ENCODE peak calls at places on chromosomes 16 and 17, in nine cellular contexts. D is HepG2, G is sigmoid colon, Z is right lobe of liver, O is body of pancreas, E is IMR-90, J is esophagus squamous epithelium, X is ovary, S is breast epithelium. A is an unnamed sample.

GRCh38 chr17:62735027-62735651 is 73.0 kb downstream of the MARCHF10 start:
- DNase-seq in E (no peak), X (no peak), J (no peak), D (no peak), S (no peak), Z (no peak), O (no peak), G (no peak), A (no peak)

GRCh38 chr17:41421116-41421515 is 3.3 kb downstream of the KRT37 start:
- DNase-seq in S (no peak), G (no peak), D (peak; percentile 40), J (no peak), X (no peak), O (no peak), E (peak; percentile 77), Z (no peak), A (no peak)

GRCh38 chr16:29697391-29697790 is 18.4 kb downstream of the QPRT start:
- DNase-seq in Z (no peak), J (no peak), G (no peak), E (no peak), X (no peak), S (no peak), O (no peak), D (no peak), A (no peak)

GRCh38 chr16:67357561-67357960 is 30.9 kb downstream of the LRRC36 start:
- DNase-seq in O (no peak), X (no peak), E (no peak), J (no peak), S (no peak), D (no peak), Z (no peak), G (no peak), A (no peak)

GRCh38 chr16:30065943-30066881 is 652 bp downstream of the ALDOA start:
- DNase-seq in J (no peak), E (peak; percentile 70), X (no peak), G (no peak), S (no peak), D (no peak), Z (peak; percentile 60), O (peak; percentile 59), A (peak; percentile 53)

GRCh38 chr16:57427824-57428223 is 19.4 kb downstream of the CIAPIN1 start:
- DNase-seq in X (no peak), Z (no peak), G (no peak), O (no peak), S (no peak), J (no peak), D (no peak), E (peak; percentile 15), A (no peak)

GRCh38 chr17:66386789-66387351 is 84.5 kb downstream of the PRKCA start:
- DNase-seq in X (no peak), E (no peak), G (no peak), S (no peak), J (no peak), O (no peak), D (peak; percentile 85), Z (no peak), A (no peak)

GRCh38 chr17:37750768-37751466 is 6.1 kb upstream of the HNF1B start:
- DNase-seq in X (no peak), D (no peak), S (no peak), G (no peak), Z (no peak), O (peak; percentile 40), J (no peak), E (no peak), A (no peak)

GRCh38 chr17:29590979-29591736 is 1.7 kb upstream of the GIT1 start:
- DNase-seq in G (peak; percentile 86), Z (peak; percentile 58), D (peak; percentile 58), E (peak; percentile 45), S (no peak), O (peak; percentile 51), J (no peak), X (peak; percentile 71), A (peak; percentile 53)

GRCh38 chr16:81495321-81496234 is 51.0 kb downstream of the CMIP start:
- DNase-seq in Z (no peak), X (no peak), S (no peak), D (no peak), J (no peak), E (no peak), G (no peak), O (no peak), A (no peak)

GRCh38 chr16:16092925-16093624 is 130.2 kb downstream of the ABCC6 start:
- DNase-seq in O (peak; percentile 80), X (peak; percentile 65), G (no peak), Z (no peak), E (peak; percentile 77), S (peak; percentile 71), J (no peak), D (no peak), A (no peak)

GRCh38 chr17:19362293-19363113 is at the start of gene B9D1:
- DNase-seq in O (peak; percentile 96), J (peak; percentile 59), S (peak; percentile 91), D (peak; percentile 77), X (peak; percentile 98), E (peak; percentile 89), G (peak; percentile 97), Z (peak; percentile 97), A (peak; percentile 97)

GRCh38 chr17:46783031-46783593 is 35.4 kb downstream of the WNT3 start:
- DNase-seq in X (no peak), Z (no peak), O (peak; percentile 61), E (no peak), G (no peak), S (no peak), D (peak; percentile 58), J (no peak), A (peak; percentile 82)

GRCh38 chr17:79693419-79693818 is 37.3 kb upstream of the ENPP7 start:
- DNase-seq in J (no peak), X (no peak), G (no peak), Z (no peak), D (no peak), O (no peak), S (no peak), E (no peak), A (no peak)

GRCh38 chr17:79699386-79700036 is 31.2 kb upstream of the ENPP7 start:
- DNase-seq in S (no peak), O (no peak), Z (no peak), G (no peak), D (no peak), J (no peak), E (no peak), X (no peak), A (no peak)

GRCh38 chr17:79698086-79698690 is 32.6 kb upstream of the ENPP7 start:
- DNase-seq in X (no peak), D (no peak), E (no peak), O (no peak), J (no peak), G (no peak), Z (no peak), S (no peak), A (no peak)

GRCh38 chr17:79695293-79696158 is 35.2 kb upstream of the ENPP7 start:
- DNase-seq in O (peak; percentile 37), J (no peak), S (peak; percentile 29), X (no peak), Z (no peak), E (no peak), D (no peak), G (no peak), A (no peak)

GRCh38 chr17:79696159-79696982 is 34.4 kb upstream of the ENPP7 start:
- DNase-seq in S (no peak), D (no peak), O (no peak), G (no peak), J (no peak), X (no peak), E (no peak), Z (no peak), A (no peak)
- TF ChIP-seq POLR2A in S (no peak), D (no peak), O (no peak), G (no peak), J (no peak), X (no peak), E (no peak), Z (no peak), A (no peak)

DNA sequence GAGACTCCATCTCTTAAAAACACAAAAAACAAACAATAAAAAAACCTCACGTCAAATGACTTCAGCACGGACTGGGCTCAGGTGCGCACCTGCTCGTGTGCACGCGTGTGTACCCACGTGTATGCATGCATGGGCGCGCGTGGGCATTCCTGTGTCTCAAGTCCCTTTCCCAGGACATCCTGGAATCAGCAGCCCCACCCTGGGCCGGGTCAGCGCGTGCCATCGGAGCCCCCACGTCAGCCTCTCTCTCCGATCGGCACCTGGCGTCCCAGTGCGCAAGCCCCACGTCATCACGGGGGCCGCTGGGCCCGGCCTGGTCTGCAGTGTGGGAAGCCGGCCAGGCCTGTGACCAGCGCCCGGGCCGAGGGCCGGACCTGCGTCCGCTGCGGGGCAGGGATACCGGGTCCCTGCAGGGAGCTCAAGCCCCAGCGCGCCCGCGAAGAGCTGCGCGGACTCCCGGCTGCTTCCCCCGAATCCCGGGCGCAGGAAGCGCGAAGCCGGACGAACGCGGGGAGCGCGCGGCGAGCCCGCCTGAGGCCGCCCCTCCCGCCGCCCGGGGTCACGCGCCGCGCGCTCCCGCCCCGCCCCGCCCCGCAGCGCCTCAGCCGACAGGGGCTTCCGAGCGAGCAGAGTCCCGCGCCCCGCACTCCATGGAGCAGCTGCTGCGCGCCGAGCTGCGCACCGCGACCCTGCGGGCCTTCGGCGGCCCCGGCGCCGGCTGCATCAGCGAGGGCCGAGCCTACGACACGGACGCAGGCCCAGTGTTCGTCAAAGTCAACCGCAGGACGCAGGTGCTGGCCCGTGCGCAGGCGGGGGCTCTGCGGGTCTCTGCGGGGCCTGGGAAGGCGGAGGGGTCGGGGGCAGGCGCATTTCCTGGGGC is at the start of gene FN3K:
- DNase-seq in X (peak; percentile 84), J (no peak), S (no peak), Z (peak; percentile 74), D (peak; percentile 48), G (peak; percentile 92), O (peak; percentile 73), E (peak; percentile 85), A (peak; percentile 66)
- TF ChIP-seq POLR2A in X (peak; percentile 40), J (peak; percentile 26), S (no peak), Z (peak; percentile 39), D (peak; percentile 91), G (no peak), O (peak; percentile 61), E (peak; percentile 63), A (peak; percentile 38)

GRCh38 chr16:83971165-83972130 is 3.4 kb downstream of the NECAB2 start:
- DNase-seq in Z (peak; percentile 77), E (no peak), G (no peak), S (no peak), X (no peak), D (no peak), J (no peak), O (no peak), A (no peak)
- TF ChIP-seq POLR2A in Z (no peak), E (no peak), G (no peak), S (no peak), X (no peak), D (no peak), J (no peak), O (no peak), A (no peak)

DNA sequence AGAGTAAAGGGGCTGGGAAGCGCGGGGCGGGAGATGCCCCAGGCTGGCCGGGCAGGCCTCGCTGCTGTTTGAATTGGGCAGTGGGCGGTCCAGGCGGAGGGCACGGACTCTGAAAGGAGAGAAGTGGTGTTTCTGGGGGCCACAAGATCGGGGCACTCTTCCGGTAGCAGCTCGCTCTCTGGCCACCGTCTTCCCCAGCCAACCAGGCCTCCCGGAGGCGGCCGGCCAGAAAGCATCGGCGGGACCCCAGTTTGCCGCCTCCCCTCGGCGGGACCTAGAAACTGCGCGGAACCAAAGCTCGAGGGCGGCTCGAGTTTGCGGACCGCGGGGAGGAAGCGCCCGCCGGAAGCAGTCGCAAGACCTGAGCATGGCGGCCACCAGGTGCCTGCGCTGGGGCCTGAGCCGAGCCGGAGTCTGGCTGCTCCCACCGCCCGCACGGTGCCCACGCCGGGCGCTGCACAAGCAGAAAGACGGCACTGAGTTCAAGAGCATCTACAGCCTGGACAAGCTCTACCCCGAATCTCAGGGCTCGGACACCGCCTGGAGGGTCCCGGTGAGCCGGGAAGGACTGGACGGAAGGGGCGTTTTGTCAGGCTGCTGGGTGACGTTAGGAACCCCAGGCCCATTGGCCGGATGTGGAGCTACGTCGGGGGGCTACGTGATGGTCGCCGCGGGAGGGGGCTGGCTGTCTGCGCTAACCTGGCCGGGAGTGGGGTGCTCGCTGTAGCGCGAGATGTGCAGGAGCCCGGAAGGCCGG is at the start of gene MRPL58:
- DNase-seq in Z (peak; percentile 80), E (peak; percentile 83), S (peak; percentile 59), G (peak; percentile 93), X (peak; percentile 82), O (peak; percentile 83), D (peak; percentile 88), J (no peak), A (peak; percentile 89)
- TF ChIP-seq POLR2A in Z (peak; percentile 52), E (peak; percentile 81), S (no peak), G (no peak), X (peak; percentile 36), O (peak; percentile 74), D (peak; percentile 89), J (peak; percentile 20), A (no peak)

A was measured in Peyer's patch.